ENCODE peak calls at places on chromosomes 2 and 18, in four cellular contexts. K is GM12878, B is GM23338, C is HCT116. M is an unnamed sample.

GRCh38 chr2:43427032-43427424 is 168.8 kb downstream of the THADA start:
- DNase-seq in C (no peak), K (no peak), B (no peak), M (no peak)

GRCh38 chr18:65735166-65735565 is 15.6 kb upstream of the CDH7 start:
- DNase-seq in K (no peak), C (no peak), B (no peak), M (no peak)

GRCh38 chr2:64123740-64124139 is 20.5 kb downstream of the PELI1 start:
- DNase-seq in K (no peak), C (no peak), B (no peak), M (no peak)

GRCh38 chr2:139872032-139872431 is 1091.8 kb upstream of the NXPH2 start:
- DNase-seq in K (no peak), B (peak), C (no peak), M (no peak)

GRCh38 chr2:11864724-11865123 is 118.3 kb downstream of the LPIN1 start:
- DNase-seq in B (no peak), K (no peak), C (no peak), M (no peak)

GRCh38 chr2:149924028-149924427 is 336.5 kb upstream of the MMADHC start:
- DNase-seq in B (no peak), C (no peak), K (no peak), M (no peak)

GRCh38 chr2:100262555-100263320 is 59.6 kb downstream of the LONRF2 start:
- DNase-seq in K (no peak), C (peak), B (peak), M (no peak)

GRCh38 chr2:221518201-221518936 is 53.7 kb downstream of the EPHA4 start:
- DNase-seq in C (no peak), B (no peak), K (no peak), M (no peak)

GRCh38 chr2:111122631-111123421 is 2.1 kb downstream of the BCL2L11 start:
- DNase-seq in C (no peak), K (no peak), B (peak), M (no peak)

GRCh38 chr2:10083692-10084566 is 3.7 kb upstream of the CYS1 start:
- DNase-seq in C (no peak), K (peak), B (no peak), M (no peak)

GRCh38 chr2:189673661-189674373 is 653 bp upstream of the ANKAR start:
- DNase-seq in B (no peak), C (no peak), K (no peak), M (no peak)

GRCh38 chr2:233764761-233765160 is 4.7 kb downstream of the UGT1A1 start:
- DNase-seq in B (no peak), K (no peak), C (no peak), M (no peak)

GRCh38 chr18:55241016-55241415 is 281.8 kb upstream of the CCDC68 start:
- DNase-seq in C (no peak), K (no peak), B (no peak), M (no peak)

GRCh38 chr18:45107425-45107824 is 426.7 kb downstream of the SETBP1 start:
- DNase-seq in C (no peak), K (no peak), B (no peak), M (no peak)

GRCh38 chr2:9984861-9985480 is 33.5 kb downstream of the GRHL1 start:
- DNase-seq in K (no peak), B (no peak), C (no peak), M (no peak)

GRCh38 chr2:219452361-219453317 is 18.0 kb downstream of the SPEG start:
- DNase-seq in B (no peak), K (no peak), C (peak), M (no peak)

GRCh38 chr18:22467760-22468553 is 50.2 kb upstream of the CTAGE1 start:
- DNase-seq in C (peak), B (no peak), K (no peak), M (no peak)

GRCh38 chr2:62443886-62444285 is 62.1 kb downstream of the TMEM17 start:
- DNase-seq in B (peak), K (no peak), C (no peak), M (no peak)

GRCh38 chr2:101380376-101380775 is 6.9 kb downstream of the CREG2 start:
- DNase-seq in K (no peak), B (no peak), C (no peak), M (no peak)

GRCh38 chr2:155643056-155643775 is 689.3 kb downstream of the NR4A2 start:
- DNase-seq in B (no peak), C (no peak), K (no peak), M (no peak)

GRCh38 chr2:8884812-8885211 is 47.4 kb upstream of the KIDINS220 start:
- DNase-seq in K (no peak), C (no peak), B (no peak), M (no peak)

GRCh38 chr2:203394519-203395227 is 66.5 kb downstream of the ABI2 start:
- DNase-seq in K (no peak), B (peak), C (no peak), M (no peak)

GRCh38 chr2:236939751-236940229 is 145.9 kb upstream of the COPS8 start:
- DNase-seq in K (no peak), C (no peak), B (no peak), M (no peak)

GRCh38 chr2:111704246-111704645 is 179.7 kb downstream of the ANAPC1 start:
- DNase-seq in C (no peak), B (no peak), K (no peak), M (no peak)

GRCh38 chr2:236690726-236691125 is 121.1 kb downstream of the ACKR3 start:
- DNase-seq in K (no peak), C (no peak), B (no peak), M (no peak)

DNA sequence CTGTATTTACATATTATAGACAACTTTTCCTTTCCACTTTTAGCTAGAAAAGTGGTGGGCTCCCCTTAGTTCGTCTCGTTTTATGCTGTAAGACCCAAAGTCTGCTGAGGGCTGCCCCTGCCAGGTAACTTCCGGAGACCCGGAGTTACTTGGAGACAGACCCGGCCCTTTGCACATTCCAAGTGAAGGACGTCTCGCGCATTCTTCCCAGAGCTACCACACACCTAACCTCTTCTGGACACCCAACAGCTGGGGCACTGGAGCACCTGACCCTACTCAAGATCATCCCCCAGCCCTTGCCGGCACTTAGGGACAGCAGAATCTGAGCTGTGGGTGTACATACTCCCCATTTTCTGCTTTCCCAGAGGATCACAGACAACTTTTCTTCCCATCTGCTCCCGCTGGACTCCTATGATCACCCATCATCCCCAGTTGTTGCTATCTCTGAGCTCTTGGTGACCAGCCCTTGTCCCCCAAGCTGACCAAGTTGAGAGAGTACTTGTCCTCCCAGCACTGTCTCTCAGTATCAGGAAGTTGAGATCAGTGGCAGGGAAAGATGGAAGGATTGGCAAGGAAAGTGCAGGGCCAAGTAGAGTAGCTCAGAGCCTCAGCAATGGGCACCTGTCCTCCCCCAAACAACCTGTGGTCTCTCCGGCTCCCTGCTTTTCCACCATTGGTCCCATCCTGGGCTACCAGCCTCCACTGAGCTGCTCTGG is 8.4 kb upstream of the SATB2 start:
- DNase-seq in K (no peak), C (no peak), B (peak), M (no peak)
- TF ChIP-seq EZH2 in K (no peak), C (no peak), B (no peak), M (no peak)

GRCh38 chr18:74291771-74292540 is at the start of gene CYB5A:
- DNase-seq in B (peak), K (peak), C (peak), M (peak)
- TF ChIP-seq POLR2AphosphoS5 in B (peak), K (peak), C (peak), M (peak)

GRCh38 chr2:174356347-174356746 is 21.6 kb downstream of the SP9 start:
- DNase-seq in K (no peak), C (no peak), B (no peak), M (no peak)
- TF ChIP-seq EZH2 in K (no peak), C (no peak), B (no peak), M (no peak)

DNA sequence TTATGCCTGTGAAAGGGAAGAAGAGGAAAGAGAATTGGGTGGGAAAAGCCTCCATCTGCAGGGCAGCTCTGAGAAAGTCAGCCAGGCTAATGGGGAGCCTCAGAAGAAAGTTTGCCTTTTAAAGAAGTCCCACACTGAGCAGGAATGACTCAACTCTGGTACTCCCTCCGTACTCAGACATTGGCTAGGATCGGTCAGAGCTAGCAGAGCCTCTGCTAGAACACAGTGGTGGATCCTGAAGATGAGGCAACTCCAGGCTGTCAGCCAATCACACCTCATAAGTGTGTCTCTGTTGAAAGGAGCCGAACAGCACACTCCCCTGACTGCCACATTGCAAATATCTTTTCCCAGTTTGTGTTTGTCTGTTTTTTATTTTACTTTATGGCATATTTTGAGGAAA is 96.9 kb downstream of the HNRNPLL start:
- DNase-seq in K (no peak), B (no peak), C (no peak), M (no peak)
- TF ChIP-seq POLR2AphosphoS5 in K (no peak), B (no peak), C (no peak), M (no peak)

GRCh38 chr2:27086090-27086721 is 366 bp upstream of the KHK start:
- DNase-seq in K (peak), B (peak), C (peak), M (no peak)

GRCh38 chr2:27085062-27085669 is 1.4 kb upstream of the KHK start:
- DNase-seq in C (no peak), B (no peak), K (no peak), M (no peak)

GRCh38 chr2:27084297-27085061 is 2.1 kb upstream of the KHK start:
- DNase-seq in C (no peak), K (no peak), B (no peak), M (no peak)

GRCh38 chr2:27086722-27087446 is at the start of gene KHK:
- DNase-seq in K (no peak), B (peak), C (no peak), M (no peak)

GRCh38 chr2:27085670-27086089 is 892 bp upstream of the KHK start:
- DNase-seq in C (no peak), B (peak), K (no peak), M (no peak)
- TF ChIP-seq EZH2 in C (no peak), B (no peak), K (no peak), M (no peak)

GRCh38 chr2:66301073-66301766 is 133.7 kb upstream of the MEIS1 start:
- DNase-seq in C (no peak), B (no peak), K (no peak), M (no peak)
- TF ChIP-seq POLR2AphosphoS5 in C (no peak), B (no peak), K (no peak), M (no peak)

GRCh38 chr2:165793161-165793778 is 777 bp downstream of the GALNT3 start:
- DNase-seq in B (peak), C (peak), K (no peak), M (no peak)
- TF ChIP-seq EZH2 in B (no peak), C (no peak), K (no peak), M (no peak)

DNA sequence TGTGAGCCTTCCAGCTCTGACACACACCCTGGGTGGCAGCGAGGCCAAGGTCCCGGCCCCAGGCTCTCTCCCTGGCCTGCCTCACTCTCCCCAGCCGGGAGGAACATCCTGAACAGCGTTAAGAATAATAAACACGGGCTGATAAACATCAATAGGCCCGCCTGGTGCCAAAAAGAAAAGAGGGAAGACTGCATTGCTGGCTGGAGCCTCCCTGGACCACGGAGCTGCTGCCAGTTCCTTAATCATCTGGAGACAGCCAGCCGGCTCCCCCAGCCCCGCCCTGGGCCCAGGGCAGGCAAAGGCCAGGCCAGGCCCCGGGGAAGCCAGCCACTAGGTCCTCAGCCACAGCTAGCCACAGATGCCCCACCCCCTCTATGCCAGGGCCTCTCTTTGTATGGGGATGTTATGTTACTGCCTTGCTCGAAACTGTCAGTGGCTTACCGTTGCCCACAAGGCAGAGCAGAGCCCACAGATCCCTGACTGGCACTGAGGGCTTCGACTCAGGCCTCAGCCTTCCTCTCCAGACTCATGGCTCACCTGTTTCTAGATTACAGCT is 293.7 kb downstream of the DYSF start:
- DNase-seq in B (peak), C (no peak), K (no peak), M (no peak)
- TF ChIP-seq POLR2AphosphoS5 in B (no peak), C (no peak), K (no peak), M (no peak)

GRCh38 chr2:104866883-104867350 is 13.0 kb downstream of the POU3F3 start:
- DNase-seq in C (no peak), B (peak), K (no peak), M (no peak)

GRCh38 chr2:104866122-104866864 is 12.4 kb downstream of the POU3F3 start:
- DNase-seq in B (peak), K (no peak), C (no peak), M (no peak)

GRCh38 chr2:104867351-104868080 is 13.6 kb downstream of the POU3F3 start:
- DNase-seq in B (peak), C (no peak), K (no peak), M (no peak)

GRCh38 chr2:104870249-104870816 is 16.4 kb downstream of the POU3F3 start:
- DNase-seq in C (no peak), K (no peak), B (no peak), M (no peak)

GRCh38 chr2:104868081-104868806 is 14.3 kb downstream of the POU3F3 start:
- DNase-seq in C (no peak), B (no peak), K (no peak), M (no peak)
- TF ChIP-seq EZH2 in C (no peak), B (peak), K (no peak), M (no peak)

DNA sequence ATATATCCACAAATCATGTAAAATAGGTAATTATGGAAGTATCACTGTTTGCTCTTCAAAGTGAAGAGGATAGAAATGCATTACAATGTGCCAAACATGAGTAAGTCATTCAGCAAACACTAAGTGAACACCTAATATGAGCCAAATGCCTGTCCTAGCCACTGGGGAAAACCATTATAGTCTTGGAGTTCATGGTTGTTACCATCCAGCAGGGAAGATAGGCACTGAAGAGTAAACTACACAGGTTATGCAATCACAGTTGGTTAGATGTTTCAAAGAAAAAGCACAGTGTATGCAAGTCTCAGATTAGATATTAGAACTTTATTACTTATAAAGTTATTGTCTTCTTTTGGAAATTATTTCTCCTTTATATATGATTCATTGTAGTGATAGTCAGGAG is 3.9 kb upstream of the SERPINB2 start:
- DNase-seq in K (no peak), C (no peak), B (no peak), M (no peak)
- TF ChIP-seq POLR2AphosphoS5 in K (no peak), C (no peak), B (no peak), M (no peak)